ENCODE peak calls at places on chromosome 1, in ten cellular contexts. One of them, this sample, is unnamed.
A peak's percentile ranks its signal among the peaks of the same experiment; 100 is the strongest.

GRCh38 chr1:238177960-238178359 is 287.2 kb upstream of the ZP4 start:
- DNase-seq in stimulated activated CD4-positive, alpha-beta T cell treated with anti-CD3 and anti-CD28 coated beads, Interleukin-15, amount 100 ng/mL, for 24 hours: no peak
- DNase-seq in Right ventricle myocardium inferior: no peak
- DNase-seq in IMR-90: no peak
- DNase-seq in NCI-H1092: no peak
- DNase-seq in midbrain: no peak
- DNase-seq in aorta: no peak
- DNase-seq in non-pigmented ciliary epithelial cell: peak; percentile 46
- DNase-seq in GM03348: no peak
- DNase-seq in T-helper 1 cell: no peak
- DNase-seq in this sample: no peak

GRCh38 chr1:233075045-233075444 is 124.6 kb downstream of the NTPCR start:
- DNase-seq in stimulated activated CD4-positive, alpha-beta T cell treated with anti-CD3 and anti-CD28 coated beads, Interleukin-15, amount 100 ng/mL, for 24 hours: no peak
- DNase-seq in Right ventricle myocardium inferior: no peak
- DNase-seq in IMR-90: peak; percentile 94
- DNase-seq in NCI-H1092: no peak
- DNase-seq in midbrain: no peak
- DNase-seq in aorta: no peak
- DNase-seq in non-pigmented ciliary epithelial cell: peak; percentile 47
- DNase-seq in GM03348: peak; percentile 57
- DNase-seq in T-helper 1 cell: no peak
- DNase-seq in this sample: no peak

GRCh38 chr1:6300342-6301141 is 39.6 kb upstream of the GPR153 start:
- DNase-seq in stimulated activated CD4-positive, alpha-beta T cell treated with anti-CD3 and anti-CD28 coated beads, Interleukin-15, amount 100 ng/mL, for 24 hours: no peak
- DNase-seq in Right ventricle myocardium inferior: no peak
- DNase-seq in IMR-90: no peak
- DNase-seq in NCI-H1092: no peak
- DNase-seq in midbrain: no peak
- DNase-seq in aorta: no peak
- DNase-seq in non-pigmented ciliary epithelial cell: no peak
- DNase-seq in GM03348: no peak
- DNase-seq in T-helper 1 cell: no peak
- DNase-seq in this sample: no peak

GRCh38 chr1:1128454-1129139 is 12.7 kb upstream of the C1orf159 start:
- DNase-seq in stimulated activated CD4-positive, alpha-beta T cell treated with anti-CD3 and anti-CD28 coated beads, Interleukin-15, amount 100 ng/mL, for 24 hours: no peak
- DNase-seq in Right ventricle myocardium inferior: no peak
- DNase-seq in IMR-90: no peak
- DNase-seq in NCI-H1092: no peak
- DNase-seq in midbrain: no peak
- DNase-seq in aorta: no peak
- DNase-seq in non-pigmented ciliary epithelial cell: no peak
- DNase-seq in GM03348: no peak
- DNase-seq in T-helper 1 cell: no peak
- DNase-seq in this sample: no peak

GRCh38 chr1:226110249-226111108 is 48.0 kb downstream of the H3-3A start:
- DNase-seq in stimulated activated CD4-positive, alpha-beta T cell treated with anti-CD3 and anti-CD28 coated beads, Interleukin-15, amount 100 ng/mL, for 24 hours: peak; percentile 79
- DNase-seq in Right ventricle myocardium inferior: peak; percentile 88
- DNase-seq in IMR-90: peak; percentile 58
- DNase-seq in NCI-H1092: peak; percentile 65
- DNase-seq in midbrain: peak; percentile 79
- DNase-seq in aorta: peak; percentile 91
- DNase-seq in non-pigmented ciliary epithelial cell: no peak
- DNase-seq in GM03348: peak; percentile 84
- DNase-seq in T-helper 1 cell: peak; percentile 34
- DNase-seq in this sample: peak; percentile 84

GRCh38 chr1:76035053-76035452 is 39.5 kb upstream of the ST6GALNAC3 start:
- DNase-seq in stimulated activated CD4-positive, alpha-beta T cell treated with anti-CD3 and anti-CD28 coated beads, Interleukin-15, amount 100 ng/mL, for 24 hours: no peak
- DNase-seq in Right ventricle myocardium inferior: no peak
- DNase-seq in IMR-90: peak; percentile 4
- DNase-seq in NCI-H1092: no peak
- DNase-seq in midbrain: peak; percentile 10
- DNase-seq in aorta: no peak
- DNase-seq in non-pigmented ciliary epithelial cell: no peak
- DNase-seq in GM03348: no peak
- DNase-seq in T-helper 1 cell: no peak
- DNase-seq in this sample: no peak

GRCh38 chr1:84632975-84633427 is 57.3 kb downstream of the SSX2IP start:
- DNase-seq in stimulated activated CD4-positive, alpha-beta T cell treated with anti-CD3 and anti-CD28 coated beads, Interleukin-15, amount 100 ng/mL, for 24 hours: no peak
- DNase-seq in Right ventricle myocardium inferior: no peak
- DNase-seq in IMR-90: peak; percentile 83
- DNase-seq in NCI-H1092: no peak
- DNase-seq in midbrain: no peak
- DNase-seq in aorta: no peak
- DNase-seq in non-pigmented ciliary epithelial cell: no peak
- DNase-seq in GM03348: peak; percentile 67
- DNase-seq in T-helper 1 cell: no peak
- DNase-seq in this sample: no peak

GRCh38 chr1:23838401-23838866 is 13.2 kb upstream of the HMGCL start:
- DNase-seq in stimulated activated CD4-positive, alpha-beta T cell treated with anti-CD3 and anti-CD28 coated beads, Interleukin-15, amount 100 ng/mL, for 24 hours: peak; percentile 79
- DNase-seq in Right ventricle myocardium inferior: peak; percentile 89
- DNase-seq in IMR-90: peak; percentile 13
- DNase-seq in NCI-H1092: peak; percentile 17
- DNase-seq in midbrain: no peak
- DNase-seq in aorta: peak; percentile 91
- DNase-seq in non-pigmented ciliary epithelial cell: no peak
- DNase-seq in GM03348: peak; percentile 84
- DNase-seq in T-helper 1 cell: peak; percentile 75
- DNase-seq in this sample: peak; percentile 37

GRCh38 chr1:93844262-93845045 is 34.6 kb downstream of the DNTTIP2 start:
- DNase-seq in stimulated activated CD4-positive, alpha-beta T cell treated with anti-CD3 and anti-CD28 coated beads, Interleukin-15, amount 100 ng/mL, for 24 hours: peak; percentile 25
- DNase-seq in Right ventricle myocardium inferior: no peak
- DNase-seq in IMR-90: peak; percentile 86
- DNase-seq in NCI-H1092: peak; percentile 43
- DNase-seq in midbrain: peak; percentile 81
- DNase-seq in aorta: no peak
- DNase-seq in non-pigmented ciliary epithelial cell: peak; percentile 54
- DNase-seq in GM03348: peak; percentile 78
- DNase-seq in T-helper 1 cell: peak; percentile 32
- DNase-seq in this sample: peak; percentile 62

GRCh38 chr1:236009857-236010256 is 55.0 kb downstream of the NID1 start:
- DNase-seq in stimulated activated CD4-positive, alpha-beta T cell treated with anti-CD3 and anti-CD28 coated beads, Interleukin-15, amount 100 ng/mL, for 24 hours: no peak
- DNase-seq in Right ventricle myocardium inferior: no peak
- DNase-seq in IMR-90: peak; percentile 83
- DNase-seq in NCI-H1092: no peak
- DNase-seq in midbrain: no peak
- DNase-seq in aorta: no peak
- DNase-seq in non-pigmented ciliary epithelial cell: peak; percentile 54
- DNase-seq in GM03348: peak; percentile 73
- DNase-seq in T-helper 1 cell: no peak
- DNase-seq in this sample: no peak

GRCh38 chr1:163399976-163400375 is 78.2 kb downstream of the NUF2 start:
- DNase-seq in stimulated activated CD4-positive, alpha-beta T cell treated with anti-CD3 and anti-CD28 coated beads, Interleukin-15, amount 100 ng/mL, for 24 hours: no peak
- DNase-seq in Right ventricle myocardium inferior: no peak
- DNase-seq in IMR-90: no peak
- DNase-seq in NCI-H1092: peak; percentile 90
- DNase-seq in midbrain: peak; percentile 72
- DNase-seq in aorta: no peak
- DNase-seq in non-pigmented ciliary epithelial cell: no peak
- DNase-seq in GM03348: no peak
- DNase-seq in T-helper 1 cell: no peak
- DNase-seq in this sample: no peak

GRCh38 chr1:12151465-12151864 is 15.3 kb upstream of the TNFRSF1B start:
- DNase-seq in stimulated activated CD4-positive, alpha-beta T cell treated with anti-CD3 and anti-CD28 coated beads, Interleukin-15, amount 100 ng/mL, for 24 hours: no peak
- DNase-seq in Right ventricle myocardium inferior: no peak
- DNase-seq in IMR-90: no peak
- DNase-seq in NCI-H1092: no peak
- DNase-seq in midbrain: no peak
- DNase-seq in aorta: no peak
- DNase-seq in non-pigmented ciliary epithelial cell: no peak
- DNase-seq in GM03348: no peak
- DNase-seq in T-helper 1 cell: no peak
- DNase-seq in this sample: no peak

GRCh38 chr1:234277161-234277868 is 95.9 kb upstream of the COA6 start:
- DNase-seq in stimulated activated CD4-positive, alpha-beta T cell treated with anti-CD3 and anti-CD28 coated beads, Interleukin-15, amount 100 ng/mL, for 24 hours: no peak
- DNase-seq in Right ventricle myocardium inferior: no peak
- DNase-seq in IMR-90: no peak
- DNase-seq in NCI-H1092: no peak
- DNase-seq in midbrain: peak; percentile 30
- DNase-seq in aorta: no peak
- DNase-seq in non-pigmented ciliary epithelial cell: no peak
- DNase-seq in GM03348: no peak
- DNase-seq in T-helper 1 cell: no peak
- DNase-seq in this sample: no peak

GRCh38 chr1:164720329-164721036 is 161.5 kb downstream of the PBX1 start:
- DNase-seq in stimulated activated CD4-positive, alpha-beta T cell treated with anti-CD3 and anti-CD28 coated beads, Interleukin-15, amount 100 ng/mL, for 24 hours: no peak
- DNase-seq in Right ventricle myocardium inferior: no peak
- DNase-seq in IMR-90: no peak
- DNase-seq in NCI-H1092: no peak
- DNase-seq in midbrain: no peak
- DNase-seq in aorta: no peak
- DNase-seq in non-pigmented ciliary epithelial cell: no peak
- DNase-seq in GM03348: no peak
- DNase-seq in T-helper 1 cell: no peak
- DNase-seq in this sample: no peak

GRCh38 chr1:62068978-62069377 is 125.7 kb upstream of the L1TD1 start:
- DNase-seq in stimulated activated CD4-positive, alpha-beta T cell treated with anti-CD3 and anti-CD28 coated beads, Interleukin-15, amount 100 ng/mL, for 24 hours: no peak
- DNase-seq in Right ventricle myocardium inferior: no peak
- DNase-seq in IMR-90: peak; percentile 17
- DNase-seq in NCI-H1092: no peak
- DNase-seq in midbrain: no peak
- DNase-seq in aorta: no peak
- DNase-seq in non-pigmented ciliary epithelial cell: no peak
- DNase-seq in GM03348: no peak
- DNase-seq in T-helper 1 cell: no peak
- DNase-seq in this sample: no peak

GRCh38 chr1:32870615-32871363 is at the start of gene FNDC5:
- DNase-seq in stimulated activated CD4-positive, alpha-beta T cell treated with anti-CD3 and anti-CD28 coated beads, Interleukin-15, amount 100 ng/mL, for 24 hours: no peak
- DNase-seq in Right ventricle myocardium inferior: no peak
- DNase-seq in IMR-90: peak; percentile 11
- DNase-seq in NCI-H1092: peak; percentile 44
- DNase-seq in midbrain: no peak
- DNase-seq in aorta: peak; percentile 81
- DNase-seq in non-pigmented ciliary epithelial cell: no peak
- DNase-seq in GM03348: peak; percentile 79
- DNase-seq in T-helper 1 cell: no peak
- DNase-seq in this sample: no peak

GRCh38 chr1:177355575-177355974 is 184.8 kb downstream of the BRINP2 start:
- DNase-seq in stimulated activated CD4-positive, alpha-beta T cell treated with anti-CD3 and anti-CD28 coated beads, Interleukin-15, amount 100 ng/mL, for 24 hours: no peak
- DNase-seq in Right ventricle myocardium inferior: no peak
- DNase-seq in IMR-90: peak; percentile 19
- DNase-seq in NCI-H1092: no peak
- DNase-seq in midbrain: peak; percentile 42
- DNase-seq in aorta: no peak
- DNase-seq in non-pigmented ciliary epithelial cell: peak; percentile 1
- DNase-seq in GM03348: peak; percentile 49
- DNase-seq in T-helper 1 cell: no peak
- DNase-seq in this sample: no peak

GRCh38 chr1:80375662-80376061 is 1369.1 kb upstream of the ADGRL4 start:
- DNase-seq in stimulated activated CD4-positive, alpha-beta T cell treated with anti-CD3 and anti-CD28 coated beads, Interleukin-15, amount 100 ng/mL, for 24 hours: no peak
- DNase-seq in Right ventricle myocardium inferior: no peak
- DNase-seq in IMR-90: peak; percentile 89
- DNase-seq in NCI-H1092: no peak
- DNase-seq in midbrain: no peak
- DNase-seq in aorta: no peak
- DNase-seq in non-pigmented ciliary epithelial cell: peak; percentile 80
- DNase-seq in GM03348: peak; percentile 73
- DNase-seq in T-helper 1 cell: no peak
- DNase-seq in this sample: no peak

GRCh38 chr1:217137210-217137871 is 414.1 kb upstream of the ESRRG start:
- DNase-seq in stimulated activated CD4-positive, alpha-beta T cell treated with anti-CD3 and anti-CD28 coated beads, Interleukin-15, amount 100 ng/mL, for 24 hours: no peak
- DNase-seq in Right ventricle myocardium inferior: peak; percentile 59
- DNase-seq in IMR-90: no peak
- DNase-seq in NCI-H1092: no peak
- DNase-seq in midbrain: no peak
- DNase-seq in aorta: no peak
- DNase-seq in non-pigmented ciliary epithelial cell: no peak
- DNase-seq in GM03348: peak; percentile 6
- DNase-seq in T-helper 1 cell: no peak
- DNase-seq in this sample: no peak

GRCh38 chr1:221743416-221744208 is 1.7 kb upstream of the DUSP10 start:
- DNase-seq in stimulated activated CD4-positive, alpha-beta T cell treated with anti-CD3 and anti-CD28 coated beads, Interleukin-15, amount 100 ng/mL, for 24 hours: no peak
- DNase-seq in Right ventricle myocardium inferior: no peak
- DNase-seq in IMR-90: no peak
- DNase-seq in NCI-H1092: no peak
- DNase-seq in midbrain: no peak
- DNase-seq in aorta: no peak
- DNase-seq in non-pigmented ciliary epithelial cell: no peak
- DNase-seq in GM03348: no peak
- DNase-seq in T-helper 1 cell: no peak
- DNase-seq in this sample: no peak

GRCh38 chr1:85568660-85569059 is 11.9 kb upstream of the CCN1 start:
- DNase-seq in stimulated activated CD4-positive, alpha-beta T cell treated with anti-CD3 and anti-CD28 coated beads, Interleukin-15, amount 100 ng/mL, for 24 hours: no peak
- DNase-seq in Right ventricle myocardium inferior: no peak
- DNase-seq in IMR-90: no peak
- DNase-seq in NCI-H1092: no peak
- DNase-seq in midbrain: no peak
- DNase-seq in aorta: no peak
- DNase-seq in non-pigmented ciliary epithelial cell: no peak
- DNase-seq in GM03348: no peak
- DNase-seq in T-helper 1 cell: no peak
- DNase-seq in this sample: no peak

GRCh38 chr1:209652121-209652742 is at the start of gene LAMB3:
- DNase-seq in stimulated activated CD4-positive, alpha-beta T cell treated with anti-CD3 and anti-CD28 coated beads, Interleukin-15, amount 100 ng/mL, for 24 hours: no peak
- DNase-seq in Right ventricle myocardium inferior: no peak
- DNase-seq in IMR-90: no peak
- DNase-seq in NCI-H1092: no peak
- DNase-seq in midbrain: no peak
- DNase-seq in aorta: no peak
- DNase-seq in non-pigmented ciliary epithelial cell: no peak
- DNase-seq in GM03348: no peak
- DNase-seq in T-helper 1 cell: no peak
- DNase-seq in this sample: no peak

GRCh38 chr1:155938220-155938627 is 3.2 kb upstream of the RXFP4 start:
- DNase-seq in stimulated activated CD4-positive, alpha-beta T cell treated with anti-CD3 and anti-CD28 coated beads, Interleukin-15, amount 100 ng/mL, for 24 hours: no peak
- DNase-seq in Right ventricle myocardium inferior: no peak
- DNase-seq in IMR-90: peak; percentile 69
- DNase-seq in NCI-H1092: peak; percentile 48
- DNase-seq in midbrain: peak; percentile 57
- DNase-seq in aorta: no peak
- DNase-seq in non-pigmented ciliary epithelial cell: no peak
- DNase-seq in GM03348: peak; percentile 63
- DNase-seq in T-helper 1 cell: no peak
- DNase-seq in this sample: peak; percentile 71

GRCh38 chr1:154095456-154095855 is 59.4 kb downstream of the NUP210L start:
- DNase-seq in stimulated activated CD4-positive, alpha-beta T cell treated with anti-CD3 and anti-CD28 coated beads, Interleukin-15, amount 100 ng/mL, for 24 hours: no peak
- DNase-seq in Right ventricle myocardium inferior: no peak
- DNase-seq in IMR-90: no peak
- DNase-seq in NCI-H1092: no peak
- DNase-seq in midbrain: no peak
- DNase-seq in aorta: no peak
- DNase-seq in non-pigmented ciliary epithelial cell: no peak
- DNase-seq in GM03348: no peak
- DNase-seq in T-helper 1 cell: no peak
- DNase-seq in this sample: no peak

GRCh38 chr1:86988835-86989234 is 74.4 kb downstream of the HS2ST1 start:
- DNase-seq in stimulated activated CD4-positive, alpha-beta T cell treated with anti-CD3 and anti-CD28 coated beads, Interleukin-15, amount 100 ng/mL, for 24 hours: no peak
- DNase-seq in Right ventricle myocardium inferior: no peak
- DNase-seq in IMR-90: no peak
- DNase-seq in NCI-H1092: no peak
- DNase-seq in midbrain: no peak
- DNase-seq in aorta: no peak
- DNase-seq in non-pigmented ciliary epithelial cell: no peak
- DNase-seq in GM03348: no peak
- DNase-seq in T-helper 1 cell: no peak
- DNase-seq in this sample: no peak

GRCh38 chr1:185337221-185337620 is 20.2 kb upstream of the IVNS1ABP start:
- DNase-seq in stimulated activated CD4-positive, alpha-beta T cell treated with anti-CD3 and anti-CD28 coated beads, Interleukin-15, amount 100 ng/mL, for 24 hours: no peak
- DNase-seq in Right ventricle myocardium inferior: no peak
- DNase-seq in IMR-90: peak; percentile 39
- DNase-seq in NCI-H1092: no peak
- DNase-seq in midbrain: no peak
- DNase-seq in aorta: no peak
- DNase-seq in non-pigmented ciliary epithelial cell: no peak
- DNase-seq in GM03348: peak; percentile 35
- DNase-seq in T-helper 1 cell: no peak
- DNase-seq in this sample: no peak

GRCh38 chr1:79040424-79041089 is 34.0 kb upstream of the ADGRL4 start:
- DNase-seq in stimulated activated CD4-positive, alpha-beta T cell treated with anti-CD3 and anti-CD28 coated beads, Interleukin-15, amount 100 ng/mL, for 24 hours: no peak
- DNase-seq in Right ventricle myocardium inferior: no peak
- DNase-seq in IMR-90: peak; percentile 16
- DNase-seq in NCI-H1092: no peak
- DNase-seq in midbrain: no peak
- DNase-seq in aorta: no peak
- DNase-seq in non-pigmented ciliary epithelial cell: no peak
- DNase-seq in GM03348: peak; percentile 6
- DNase-seq in T-helper 1 cell: no peak
- DNase-seq in this sample: no peak

GRCh38 chr1:181251001-181251712 is 162.7 kb downstream of the IER5 start:
- DNase-seq in stimulated activated CD4-positive, alpha-beta T cell treated with anti-CD3 and anti-CD28 coated beads, Interleukin-15, amount 100 ng/mL, for 24 hours: no peak
- DNase-seq in Right ventricle myocardium inferior: no peak
- DNase-seq in IMR-90: peak; percentile 57
- DNase-seq in NCI-H1092: peak; percentile 27
- DNase-seq in midbrain: no peak
- DNase-seq in aorta: no peak
- DNase-seq in non-pigmented ciliary epithelial cell: peak; percentile 20
- DNase-seq in GM03348: no peak
- DNase-seq in T-helper 1 cell: no peak
- DNase-seq in this sample: no peak

This sample was measured in frontal cortex.